ENCODE peak calls at places on chromosome 1, in eight cellular contexts. Q is Peyer's patch; O is dorsolateral prefrontal cortex; E is CD4-positive, alpha-beta T cell; S is CD4-positive, alpha-beta memory T cell; J is CD8-positive, alpha-beta memory T cell; A is cardiac muscle cell; Y is uterus. G is an unnamed sample.

GRCh38 chr1:20640183-20640597 is 6.9 kb downstream of the PINK1 start:
- DNase-seq in E (peak), A (peak), Y (no peak), O (no peak), J (peak), S (peak), Q (no peak), G (no peak)

GRCh38 chr1:149849246-149849946 is 50.0 kb upstream of the BOLA1 start:
- DNase-seq in A (peak), S (no peak), Y (no peak), O (no peak), Q (no peak), J (no peak), E (no peak), G (no peak)

GRCh38 chr1:178870944-178871343 is at the start of gene ANGPTL1:
- DNase-seq in S (no peak), A (no peak), Q (no peak), Y (peak), O (no peak), E (no peak), J (no peak), G (no peak)

GRCh38 chr1:149942207-149942606 is 5.5 kb upstream of the MTMR11 start:
- DNase-seq in A (peak), E (no peak), O (no peak), J (no peak), Y (no peak), Q (no peak), S (no peak), G (no peak)

GRCh38 chr1:10687142-10687715 is 109.2 kb downstream of the CASZ1 start:
- DNase-seq in Q (peak), Y (no peak), A (no peak), J (no peak), O (no peak), S (no peak), E (no peak), G (no peak)

GRCh38 chr1:180444522-180444921 is 57.9 kb downstream of the ACBD6 start:
- DNase-seq in Y (no peak), E (no peak), S (no peak), J (no peak), A (no peak), O (no peak), Q (no peak), G (no peak)

GRCh38 chr1:189524501-189524900 is 953.2 kb downstream of the BRINP3 start:
- DNase-seq in A (no peak), O (no peak), Y (no peak), Q (no peak), S (no peak), E (no peak), J (no peak), G (no peak)

GRCh38 chr1:182615468-182616129 is 11.4 kb upstream of the RGS16 start:
- DNase-seq in A (peak), O (peak), J (peak), S (no peak), Y (peak), E (no peak), Q (no peak), G (no peak)

GRCh38 chr1:116350097-116350645 is 22.9 kb upstream of the ATP1A1 start:
- DNase-seq in Y (no peak), A (no peak), J (no peak), Q (no peak), S (no peak), E (no peak), O (no peak), G (no peak)

GRCh38 chr1:5874416-5875110 is 117.7 kb downstream of the NPHP4 start:
- DNase-seq in O (no peak), A (no peak), Y (no peak), S (no peak), J (no peak), Q (no peak), E (no peak), G (no peak)

GRCh38 chr1:118136511-118136937 is 48.5 kb downstream of the SPAG17 start:
- DNase-seq in O (peak), Q (no peak), Y (no peak), A (no peak), E (no peak), J (no peak), S (no peak), G (no peak)

DNA sequence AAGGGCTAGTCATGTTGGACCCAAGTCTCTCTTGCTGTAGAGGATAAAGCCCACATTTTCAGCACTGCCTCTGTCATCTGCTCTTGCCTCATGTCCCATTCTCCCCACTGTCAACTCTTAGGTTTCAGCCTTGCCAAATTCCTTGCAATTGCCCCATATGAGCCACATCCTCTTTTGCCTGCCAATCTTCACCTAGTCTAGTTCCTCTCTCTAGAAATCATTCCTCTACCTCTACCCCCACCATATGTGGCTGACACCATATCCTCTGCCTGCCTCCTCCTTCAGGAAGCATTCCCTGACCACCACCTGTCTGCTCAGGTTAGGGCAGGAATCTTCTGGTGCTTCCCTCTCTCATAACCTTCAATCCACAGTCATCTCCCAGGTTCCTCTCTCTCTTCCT is 38.2 kb downstream of the SLC9A1 start:
- DNase-seq in S (no peak), E (no peak), A (no peak), Y (no peak), Q (no peak), O (no peak), J (no peak), G (no peak)
- H3K27ac ChIP-seq in S (no peak), E (no peak), A (peak), Y (peak), Q (no peak), O (peak), J (no peak), G (no peak)

GRCh38 chr1:51564124-51564523 is 45.1 kb upstream of the EPS15 start:
- DNase-seq in S (no peak), O (no peak), E (no peak), Q (no peak), J (no peak), A (no peak), Y (no peak), G (no peak)
- H3K27ac ChIP-seq in S (no peak), O (no peak), E (no peak), Q (no peak), J (no peak), A (no peak), Y (no peak), G (no peak)

DNA sequence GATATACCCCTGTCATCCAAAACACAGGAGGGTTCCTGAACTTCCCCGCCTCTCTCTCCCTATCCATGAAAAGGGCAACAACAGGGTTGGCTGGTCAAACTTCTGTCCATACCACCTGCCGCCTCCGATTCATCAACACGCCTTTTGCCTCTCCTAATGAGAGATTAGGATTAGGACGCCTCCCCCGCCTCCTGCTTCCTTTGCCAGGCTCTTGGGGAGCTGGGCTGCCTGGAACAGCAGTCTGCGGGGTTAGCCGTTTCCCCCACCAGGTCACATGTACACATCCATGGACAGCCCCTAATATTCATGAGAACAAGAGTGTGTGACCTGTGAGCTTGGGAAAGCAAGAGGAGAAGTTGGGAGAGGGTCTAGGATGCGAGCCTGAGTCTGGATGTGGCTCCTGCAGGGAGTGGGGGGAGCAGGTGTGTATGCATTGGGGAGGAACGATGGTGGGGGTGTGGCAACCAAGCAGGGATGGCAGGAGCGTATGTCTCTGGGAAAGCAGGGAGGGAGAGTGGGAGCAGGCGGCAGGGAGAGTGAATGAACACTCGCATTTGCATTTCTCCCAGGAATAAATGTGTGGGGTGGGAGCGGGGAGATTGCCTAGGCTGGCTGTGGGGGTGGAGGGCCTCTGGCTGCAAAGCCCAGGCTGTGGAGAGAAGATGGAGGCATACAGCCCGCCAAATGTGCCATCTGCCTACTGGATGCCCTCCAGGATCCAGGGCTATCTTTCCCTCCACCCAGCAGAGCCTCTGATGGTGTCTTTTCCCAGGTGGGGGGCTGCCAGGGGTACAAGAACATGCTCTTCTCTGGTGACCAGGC is 2.1 kb upstream of the OPTC start:
- DNase-seq in J (no peak), A (no peak), Y (no peak), S (no peak), E (no peak), O (peak), Q (no peak), G (no peak)
- H3K27ac ChIP-seq in J (no peak), A (no peak), Y (no peak), S (no peak), E (no peak), O (no peak), Q (no peak), G (no peak)

GRCh38 chr1:228937851-228938247 is 202.6 kb downstream of the RHOU start:
- DNase-seq in S (no peak), O (no peak), J (no peak), Q (no peak), A (no peak), Y (peak), E (no peak), G (no peak)

GRCh38 chr1:228937351-228937750 is 202.1 kb downstream of the RHOU start:
- DNase-seq in E (no peak), J (no peak), Q (no peak), Y (no peak), S (no peak), A (no peak), O (no peak), G (no peak)

GRCh38 chr1:228936881-228937280 is 201.6 kb downstream of the RHOU start:
- DNase-seq in Q (no peak), O (no peak), Y (no peak), J (no peak), A (no peak), S (no peak), E (no peak), G (no peak)

GRCh38 chr1:228939001-228939691 is 203.9 kb downstream of the RHOU start:
- DNase-seq in E (no peak), J (no peak), Y (no peak), O (no peak), Q (no peak), A (no peak), S (no peak), G (no peak)

GRCh38 chr1:228938248-228938891 is 203.1 kb downstream of the RHOU start:
- DNase-seq in J (no peak), E (peak), S (no peak), O (no peak), Q (no peak), A (peak), Y (peak), G (no peak)
- H3K27ac ChIP-seq in J (no peak), E (no peak), S (no peak), O (peak), Q (no peak), A (no peak), Y (peak), G (peak)

GRCh38 chr1:96365596-96365995 is 356.0 kb upstream of the PTBP2 start:
- DNase-seq in Y (no peak), A (no peak), O (no peak), S (no peak), J (no peak), E (no peak), Q (no peak), G (no peak)

GRCh38 chr1:96365076-96365475 is 356.5 kb upstream of the PTBP2 start:
- DNase-seq in Q (no peak), Y (no peak), S (no peak), J (no peak), E (no peak), O (no peak), A (no peak), G (no peak)

GRCh38 chr1:96362623-96363022 is 359.0 kb upstream of the PTBP2 start:
- DNase-seq in E (no peak), O (no peak), Q (no peak), S (no peak), Y (no peak), A (no peak), J (no peak), G (no peak)

GRCh38 chr1:96366516-96366915 is 355.1 kb upstream of the PTBP2 start:
- DNase-seq in Q (no peak), Y (no peak), A (no peak), E (no peak), S (no peak), O (no peak), J (no peak), G (no peak)

DNA sequence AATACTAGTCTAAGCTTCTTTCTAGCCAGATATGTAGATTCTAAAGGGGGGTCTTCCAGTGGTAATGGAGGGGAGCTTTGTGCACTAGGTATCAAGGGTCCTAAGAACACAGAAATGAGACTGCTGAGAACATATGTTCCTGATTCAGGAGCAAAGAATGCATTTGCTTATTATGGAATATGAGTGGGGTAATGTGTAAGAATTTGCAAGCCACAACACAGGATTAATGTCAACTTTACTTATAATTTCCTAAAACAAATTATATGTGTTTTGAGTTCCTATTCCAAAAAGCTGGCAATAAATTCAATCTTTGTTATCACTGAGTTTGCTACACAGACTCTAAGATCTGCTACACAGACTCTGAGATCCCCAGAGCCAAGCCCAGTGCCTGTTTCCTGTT is 357.0 kb upstream of the PTBP2 start:
- DNase-seq in S (no peak), J (no peak), A (no peak), Q (no peak), E (no peak), Y (no peak), O (no peak), G (no peak)
- H3K27ac ChIP-seq in S (no peak), J (no peak), A (no peak), Q (no peak), E (no peak), Y (no peak), O (no peak), G (no peak)

GRCh38 chr1:8880068-8880676 is 1.7 kb upstream of the ENO1 start:
- DNase-seq in A (no peak), S (no peak), Q (peak), J (no peak), E (peak), O (no peak), Y (peak), G (no peak)
- H3K27ac ChIP-seq in A (peak), S (no peak), Q (peak), J (peak), E (no peak), O (peak), Y (peak), G (peak)